ENCODE peak calls at places on chromosomes 16 and 17, in four cellular contexts. One of them, this sample, is unnamed.

GRCh38 chr16:88691924-88692560 is 5.7 kb upstream of the SNAI3 start:
- DNase-seq in IMR-90: no peak
- DNase-seq in stomach: no peak
- DNase-seq in sigmoid colon: no peak
- DNase-seq in this sample: no peak

GRCh38 chr16:89144681-89145080 is 26.9 kb upstream of the CDH15 start:
- DNase-seq in IMR-90: no peak
- DNase-seq in stomach: no peak
- DNase-seq in sigmoid colon: no peak
- DNase-seq in this sample: no peak

GRCh38 chr17:64741038-64741641 is 79.0 kb upstream of the SMURF2 start:
- DNase-seq in IMR-90: peak; percentile 76
- DNase-seq in stomach: peak; percentile 50
- DNase-seq in sigmoid colon: no peak
- DNase-seq in this sample: peak; percentile 16

GRCh38 chr17:82080789-82081464 is 15.3 kb upstream of the DUS1L start:
- DNase-seq in IMR-90: no peak
- DNase-seq in stomach: no peak
- DNase-seq in sigmoid colon: no peak
- DNase-seq in this sample: no peak

GRCh38 chr17:79510071-79510470 is 100.8 kb downstream of the RBFOX3 start:
- DNase-seq in IMR-90: no peak
- DNase-seq in stomach: no peak
- DNase-seq in sigmoid colon: no peak
- DNase-seq in this sample: no peak

GRCh38 chr17:31549121-31549524 is 157.6 kb downstream of the RAB11FIP4 start:
- DNase-seq in IMR-90: no peak
- DNase-seq in stomach: no peak
- DNase-seq in sigmoid colon: no peak
- DNase-seq in this sample: no peak

GRCh38 chr17:81231121-81231645 is 7.7 kb downstream of the TEPSIN start:
- DNase-seq in IMR-90: no peak
- DNase-seq in stomach: no peak
- DNase-seq in sigmoid colon: no peak
- DNase-seq in this sample: no peak

GRCh38 chr17:7838291-7839075 is 4.5 kb downstream of the KDM6B start:
- DNase-seq in IMR-90: peak; percentile 78
- DNase-seq in stomach: no peak
- DNase-seq in sigmoid colon: peak; percentile 66
- DNase-seq in this sample: peak; percentile 76

GRCh38 chr17:7548585-7549400 is at the start of gene TNFSF12:
- DNase-seq in IMR-90: peak; percentile 7
- DNase-seq in stomach: peak; percentile 55
- DNase-seq in sigmoid colon: peak; percentile 85
- DNase-seq in this sample: peak; percentile 84

DNA sequence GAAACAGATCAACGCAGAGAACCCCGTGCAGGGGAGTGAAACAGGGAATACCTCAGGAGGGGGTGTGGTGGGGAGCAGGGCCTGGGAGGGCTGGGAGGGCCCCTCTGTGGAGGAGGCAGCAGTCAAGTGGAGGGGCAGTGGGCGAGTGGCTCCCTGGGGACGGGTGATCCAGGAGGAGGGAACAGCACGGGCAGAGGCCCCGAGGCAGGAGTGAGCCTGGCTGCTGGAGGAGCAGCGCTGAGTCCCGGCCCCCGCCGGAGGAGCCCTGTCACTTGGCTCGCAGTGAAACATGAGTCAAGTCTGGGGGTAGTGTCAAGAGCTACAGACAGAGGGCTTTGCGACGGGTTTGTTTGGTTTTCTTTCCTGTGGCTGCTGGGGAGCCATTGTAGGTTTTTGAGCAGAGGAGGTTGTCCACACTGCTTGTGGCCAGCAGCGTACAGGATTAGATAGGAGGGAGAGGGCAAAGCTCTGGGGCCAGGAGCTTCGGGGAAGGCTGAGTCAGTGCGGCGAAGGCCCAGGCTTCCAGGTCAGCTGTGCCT is 115.7 kb upstream of the CIBAR2 start:
- DNase-seq in IMR-90: peak; percentile 76
- DNase-seq in stomach: no peak
- DNase-seq in sigmoid colon: peak; percentile 77
- DNase-seq in this sample: no peak
- TF ChIP-seq CTCF in IMR-90: peak; percentile 25
- TF ChIP-seq CTCF in stomach: no peak
- TF ChIP-seq CTCF in sigmoid colon: no peak
- TF ChIP-seq CTCF in this sample: no peak

GRCh38 chr17:72336026-72336803 is 215.4 kb downstream of the SOX9 start:
- DNase-seq in IMR-90: no peak
- DNase-seq in stomach: no peak
- DNase-seq in sigmoid colon: no peak
- DNase-seq in this sample: no peak
- H3K27ac ChIP-seq in IMR-90: no peak overlapping the region
- H3K27ac ChIP-seq in stomach: no peak overlapping the region
- H3K27ac ChIP-seq in sigmoid colon: no peak overlapping the region
- H3K27ac ChIP-seq in this sample: no peak overlapping the region

DNA sequence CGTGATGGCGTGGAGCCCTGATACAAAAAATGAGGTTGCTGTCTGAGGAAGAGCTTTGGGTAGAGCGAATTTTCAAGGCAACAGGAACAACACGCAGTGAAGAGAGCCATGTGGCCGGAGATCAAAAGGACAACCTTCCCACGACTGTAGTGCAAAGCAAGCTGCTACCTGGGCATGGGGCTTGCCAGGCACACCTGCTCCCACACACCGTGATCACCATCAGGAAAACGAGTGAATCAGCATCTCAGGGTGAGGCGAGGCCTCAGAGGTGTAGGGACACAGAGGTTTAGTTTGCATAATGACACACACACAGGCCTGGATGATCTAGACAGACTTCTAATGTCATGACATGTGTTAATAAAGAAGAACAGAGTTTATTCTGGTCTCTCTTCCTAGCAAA is 65.7 kb downstream of the PARN start:
- DNase-seq in IMR-90: no peak
- DNase-seq in stomach: peak; percentile 65
- DNase-seq in sigmoid colon: no peak
- DNase-seq in this sample: peak; percentile 66
- H3K36me3 ChIP-seq in IMR-90: no peaks in the 10 kb centered on the region
- H3K36me3 ChIP-seq in stomach: no peaks in the 10 kb centered on the region
- H3K36me3 ChIP-seq in sigmoid colon: no peaks in the 10 kb centered on the region
- H3K36me3 ChIP-seq in this sample: no peaks in the 10 kb centered on the region

GRCh38 chr17:70100983-70101382 is 26.0 kb downstream of the KCNJ16 start:
- DNase-seq in IMR-90: no peak
- DNase-seq in stomach: no peak
- DNase-seq in sigmoid colon: no peak
- DNase-seq in this sample: no peak
- TF ChIP-seq CTCF in IMR-90: peak; percentile 17
- TF ChIP-seq CTCF in stomach: no peak
- TF ChIP-seq CTCF in sigmoid colon: no peak
- TF ChIP-seq CTCF in this sample: no peak

This sample was measured in pancreas.